ENCODE peak calls at places on chromosomes 5 and 9, in nine cellular contexts. F is T-helper 2 cell, P is nucleus accumbens, D is EH, Q is neural crest cell, B is ELR, T is activated T-cell treated with anti-CD3 and anti-CD28 coated beads for 4 hours, A is foreskin fibroblast, N is AG08395. S is an unnamed sample.

GRCh38 chr9:127336708-127337352 is 60.1 kb upstream of the SLC2A8 start:
- DNase-seq in B (peak; percentile 98), N (peak; percentile 90), T (no peak), P (no peak), A (peak; percentile 92), D (peak; percentile 96), F (no peak), Q (no peak), S (peak; percentile 97)

GRCh38 chr5:40383719-40384651 is 295.7 kb upstream of the PTGER4 start:
- DNase-seq in F (no peak), B (peak; percentile 92), Q (no peak), T (no peak), D (peak; percentile 83), A (no peak), P (no peak), N (peak; percentile 42), S (peak; percentile 21)

GRCh38 chr5:145803072-145803471 is 32.1 kb downstream of the PRELID2 start:
- DNase-seq in A (no peak), P (no peak), F (no peak), T (no peak), D (no peak), B (no peak), Q (no peak), N (no peak), S (no peak)

GRCh38 chr5:105943119-105943518 is 1727.6 kb downstream of the EFNA5 start:
- DNase-seq in B (no peak), Q (no peak), F (no peak), D (no peak), A (no peak), T (no peak), P (no peak), N (no peak), S (no peak)

GRCh38 chr9:73038089-73038509 is 85.2 kb upstream of the ALDH1A1 start:
- DNase-seq in F (no peak), T (no peak), Q (no peak), P (no peak), N (no peak), A (no peak), B (no peak), D (no peak), S (no peak)

GRCh38 chr5:158979749-158980521 is 119.8 kb downstream of the EBF1 start:
- DNase-seq in B (peak; percentile 45), N (peak; percentile 57), F (no peak), P (peak; percentile 38), T (no peak), D (peak; percentile 14), Q (peak; percentile 18), A (no peak), S (peak; percentile 35)

GRCh38 chr9:114591206-114591853 is 3.8 kb downstream of the ATP6V1G1 start:
- DNase-seq in Q (no peak), B (no peak), A (no peak), P (no peak), T (no peak), N (no peak), D (no peak), F (no peak), S (no peak)

GRCh38 chr5:167361841-167362240 is 929.6 kb upstream of the WWC1 start:
- DNase-seq in Q (no peak), B (no peak), T (no peak), F (no peak), N (no peak), A (no peak), D (no peak), P (no peak), S (no peak)

GRCh38 chr9:36855443-36856315 is 178.4 kb downstream of the PAX5 start:
- DNase-seq in D (no peak), N (no peak), P (no peak), T (no peak), A (no peak), B (peak; percentile 43), Q (no peak), F (no peak), S (peak; percentile 52)

GRCh38 chr5:176829320-176829719 is 19.0 kb downstream of the UNC5A start:
- DNase-seq in Q (no peak), F (no peak), A (no peak), B (no peak), T (no peak), P (no peak), N (no peak), D (no peak), S (no peak)

GRCh38 chr5:134026521-134027202 is 21.9 kb upstream of the VDAC1 start:
- DNase-seq in A (peak; percentile 41), D (peak; percentile 67), B (peak; percentile 84), T (peak; percentile 31), F (peak; percentile 34), Q (no peak), N (peak; percentile 46), P (no peak), S (peak; percentile 77)

GRCh38 chr5:57863661-57864060 is 381.1 kb upstream of the ACTBL2 start:
- DNase-seq in P (no peak), D (peak; percentile 95), F (no peak), T (no peak), A (peak; percentile 30), N (peak; percentile 79), B (peak; percentile 76), Q (no peak), S (peak; percentile 96)

GRCh38 chr9:129283705-129284606 is 105.9 kb upstream of the IER5L start:
- DNase-seq in B (no peak), N (no peak), T (no peak), Q (no peak), A (no peak), F (no peak), D (no peak), P (no peak), S (no peak)

GRCh38 chr5:61768692-61769281 is 436.7 kb downstream of the ZSWIM6 start:
- DNase-seq in F (no peak), T (no peak), P (no peak), Q (no peak), N (no peak), D (peak; percentile 6), A (no peak), B (peak; percentile 62), S (peak; percentile 21)

GRCh38 chr5:169268019-169268418 is 32.9 kb downstream of the SLIT3 start:
- DNase-seq in A (peak; percentile 60), Q (no peak), D (peak; percentile 77), B (no peak), P (no peak), F (no peak), N (peak; percentile 69), T (no peak), S (no peak)

GRCh38 chr5:142316051-142316450 is 8.8 kb downstream of the SPRY4 start:
- DNase-seq in N (no peak), A (no peak), D (peak; percentile 86), P (no peak), B (no peak), F (no peak), Q (no peak), T (no peak), S (no peak)